ENCODE peak calls at places on chromosomes 6 and 20, in ten cellular contexts. X is sigmoid colon, C is stomach, H is thyroid gland, J is HCT116, L is breast epithelium, P is H1, T is A549, N is IMR-90, A is adrenal gland. Q is an unnamed sample. For H3K4me1, the result is how much of the 10 kb centered on the place peaks cover.

GRCh38 chr6:170221753-170222400 is 69.0 kb downstream of the DLL1 start:
- DNase-seq in X (peak), C (peak), H (no peak), J (no peak), L (no peak), P (no peak), T (no peak), N (no peak), A (peak), Q (no peak)

GRCh38 chr6:163897030-163897429 is 482.5 kb downstream of the QKI start:
- DNase-seq in X (no peak), C (no peak), H (no peak), J (no peak), L (no peak), P (no peak), T (no peak), N (peak), A (peak), Q (peak)

GRCh38 chr6:84623956-84624680 is 140.3 kb downstream of the TBX18 start:
- DNase-seq in X (no peak), C (no peak), H (no peak), J (no peak), L (no peak), P (no peak), T (no peak), N (peak), A (no peak), Q (no peak)

GRCh38 chr6:138824482-138825134 is 28.7 kb downstream of the ECT2L start:
- DNase-seq in X (no peak), C (no peak), H (no peak), J (no peak), L (no peak), P (no peak), T (no peak), N (peak), A (no peak), Q (no peak)

GRCh38 chr20:50245561-50246366 is 55.1 kb downstream of the CEBPB start:
- DNase-seq in X (no peak), C (no peak), H (peak), J (peak), L (peak), P (no peak), T (no peak), N (peak), A (no peak), Q (no peak)

GRCh38 chr6:168129292-168130167 is 50.5 kb upstream of the FRMD1 start:
- DNase-seq in X (peak), C (no peak), H (no peak), J (no peak), L (peak), P (no peak), T (no peak), N (no peak), A (no peak), Q (no peak)

GRCh38 chr6:167093406-167093921 is 29.4 kb upstream of the CCR6 start:
- DNase-seq in X (no peak), C (no peak), H (no peak), J (no peak), L (no peak), P (no peak), T (no peak), N (no peak), A (no peak), Q (no peak)

GRCh38 chr6:116446399-116446798 is 14.8 kb upstream of the CALHM6 start:
- DNase-seq in X (no peak), C (no peak), H (no peak), J (no peak), L (no peak), P (no peak), T (no peak), N (no peak), A (no peak), Q (no peak)

GRCh38 chr6:85111481-85112001 is 338.3 kb upstream of the NT5E start:
- DNase-seq in X (no peak), C (no peak), H (no peak), J (no peak), L (no peak), P (no peak), T (no peak), N (no peak), A (no peak), Q (no peak)

GRCh38 chr6:128574413-128574812 is 54.0 kb upstream of the PTPRK start:
- DNase-seq in X (no peak), C (no peak), H (no peak), J (no peak), L (no peak), P (no peak), T (no peak), N (no peak), A (no peak), Q (no peak)

GRCh38 chr6:44000164-44000842 is 126.9 kb downstream of the MRPL14 start:
- DNase-seq in X (no peak), C (no peak), H (no peak), J (peak), L (no peak), P (no peak), T (no peak), N (peak), A (no peak), Q (no peak)

GRCh38 chr6:36829919-36830544 is 9.2 kb downstream of the CPNE5 start:
- DNase-seq in X (peak), C (peak), H (peak), J (no peak), L (peak), P (no peak), T (no peak), N (peak), A (peak), Q (peak)

GRCh38 chr6:149332602-149333311 is 15.2 kb downstream of the TAB2 start:
- DNase-seq in X (no peak), C (no peak), H (no peak), J (no peak), L (no peak), P (no peak), T (no peak), N (no peak), A (no peak), Q (no peak)

GRCh38 chr6:79188885-79189505 is 45.5 kb downstream of the HMGN3 start:
- DNase-seq in X (no peak), C (no peak), H (peak), J (no peak), L (peak), P (no peak), T (no peak), N (no peak), A (no peak), Q (no peak)

GRCh38 chr6:5208491-5208890 is 52.3 kb downstream of the LYRM4 start:
- DNase-seq in X (no peak), C (no peak), H (no peak), J (no peak), L (no peak), P (no peak), T (no peak), N (peak), A (no peak), Q (no peak)

GRCh38 chr20:56247954-56248782 is at the start of gene MC3R:
- DNase-seq in X (no peak), C (peak), H (peak), J (peak), L (peak), P (peak), T (peak), N (peak), A (peak), Q (no peak)

GRCh38 chr6:27260339-27260738 is 12.8 kb downstream of the PRSS16 start:
- DNase-seq in X (no peak), C (no peak), H (no peak), J (no peak), L (no peak), P (no peak), T (no peak), N (no peak), A (no peak), Q (no peak)

GRCh38 chr6:2871102-2871501 is 29.4 kb upstream of the SERPINB1 start:
- DNase-seq in X (no peak), C (no peak), H (no peak), J (no peak), L (no peak), P (no peak), T (no peak), N (no peak), A (no peak), Q (no peak)

GRCh38 chr6:22614541-22614940 is 45.2 kb downstream of the HDGFL1 start:
- DNase-seq in X (no peak), C (no peak), H (no peak), J (no peak), L (no peak), P (no peak), T (no peak), N (peak), A (no peak), Q (no peak)

GRCh38 chr6:42029881-42030280 is 20.4 kb upstream of the TAF8 start:
- DNase-seq in X (no peak), C (no peak), H (no peak), J (no peak), L (no peak), P (no peak), T (no peak), N (no peak), A (no peak), Q (no peak)

GRCh38 chr6:158086706-158087518 is 81.2 kb downstream of the SERAC1 start:
- DNase-seq in X (peak), C (no peak), H (peak), J (no peak), L (no peak), P (no peak), T (no peak), N (no peak), A (peak), Q (no peak)

GRCh38 chr6:87436435-87436834 is 28.7 kb downstream of the CFAP206 start:
- DNase-seq in X (no peak), C (peak), H (peak), J (peak), L (no peak), P (peak), T (peak), N (peak), A (peak), Q (no peak)

GRCh38 chr6:126228001-126228791 is 111.7 kb upstream of the CENPW start:
- DNase-seq in X (no peak), C (no peak), H (no peak), J (no peak), L (no peak), P (no peak), T (no peak), N (no peak), A (no peak), Q (no peak)

GRCh38 chr6:138588805-138589434 is 89.6 kb upstream of the NHSL1 start:
- DNase-seq in X (peak), C (peak), H (peak), J (peak), L (peak), P (no peak), T (peak), N (peak), A (peak), Q (peak)

GRCh38 chr6:168181316-168181715 is 102.3 kb upstream of the FRMD1 start:
- DNase-seq in X (peak), C (no peak), H (no peak), J (no peak), L (peak), P (no peak), T (no peak), N (no peak), A (no peak), Q (no peak)

GRCh38 chr6:113362542-113363430 is 494.4 kb upstream of the MARCKS start:
- DNase-seq in X (no peak), C (no peak), H (no peak), J (no peak), L (no peak), P (no peak), T (no peak), N (peak), A (no peak), Q (no peak)

GRCh38 chr20:17969884-17970409 is 1.1 kb downstream of the MGME1 start:
- DNase-seq in X (no peak), C (no peak), H (peak), J (no peak), L (peak), P (no peak), T (peak), N (peak), A (no peak), Q (no peak)

GRCh38 chr20:53582574-53583351 is 10.9 kb downstream of the ZNF217 start:
- DNase-seq in X (peak), C (peak), H (peak), J (no peak), L (no peak), P (no peak), T (peak), N (peak), A (no peak), Q (peak)

GRCh38 chr20:23235173-23236027 is 115.2 kb upstream of the NXT1 start:
- DNase-seq in X (no peak), C (peak), H (peak), J (peak), L (no peak), P (peak), T (peak), N (peak), A (peak), Q (peak)

GRCh38 chr20:49825521-49826033 is 12.9 kb downstream of the SLC9A8 start:
- DNase-seq in X (no peak), C (no peak), H (peak), J (no peak), L (no peak), P (no peak), T (no peak), N (no peak), A (no peak), Q (peak)

GRCh38 chr6:121896771-121897170 is 461.3 kb downstream of the GJA1 start:
- DNase-seq in X (no peak), C (no peak), H (no peak), J (no peak), L (no peak), P (no peak), T (no peak), N (peak), A (no peak), Q (no peak)

GRCh38 chr20:2692886-2693285 is 306 bp downstream of the EBF4 start:
- DNase-seq in X (peak), C (peak), H (peak), J (no peak), L (no peak), P (no peak), T (peak), N (no peak), A (no peak), Q (no peak)

GRCh38 chr6:146879406-146880117 is 280.8 kb downstream of the ADGB start:
- DNase-seq in X (no peak), C (no peak), H (no peak), J (no peak), L (no peak), P (no peak), T (no peak), N (no peak), A (no peak), Q (no peak)

GRCh38 chr20:45097485-45098095 is 3.3 kb downstream of the KCNS1 start:
- DNase-seq in X (no peak), C (no peak), H (peak), J (no peak), L (no peak), P (no peak), T (no peak), N (no peak), A (no peak), Q (no peak)

GRCh38 chr20:35661908-35662307 is 2.8 kb downstream of the CPNE1 start:
- DNase-seq in X (no peak), C (no peak), H (no peak), J (no peak), L (no peak), P (no peak), T (no peak), N (no peak), A (no peak), Q (no peak)

GRCh38 chr20:35662541-35662940 is 2.2 kb downstream of the CPNE1 start:
- DNase-seq in X (no peak), C (no peak), H (no peak), J (no peak), L (no peak), P (no peak), T (no peak), N (no peak), A (no peak), Q (no peak)

GRCh38 chr20:35661013-35661412 is 3.7 kb downstream of the CPNE1 start:
- DNase-seq in X (no peak), C (no peak), H (no peak), J (peak), L (no peak), P (no peak), T (no peak), N (no peak), A (no peak), Q (no peak)

GRCh38 chr20:35657271-35657670 is 7.4 kb downstream of the CPNE1 start:
- DNase-seq in X (no peak), C (no peak), H (no peak), J (no peak), L (no peak), P (no peak), T (no peak), N (peak), A (no peak), Q (no peak)

DNA sequence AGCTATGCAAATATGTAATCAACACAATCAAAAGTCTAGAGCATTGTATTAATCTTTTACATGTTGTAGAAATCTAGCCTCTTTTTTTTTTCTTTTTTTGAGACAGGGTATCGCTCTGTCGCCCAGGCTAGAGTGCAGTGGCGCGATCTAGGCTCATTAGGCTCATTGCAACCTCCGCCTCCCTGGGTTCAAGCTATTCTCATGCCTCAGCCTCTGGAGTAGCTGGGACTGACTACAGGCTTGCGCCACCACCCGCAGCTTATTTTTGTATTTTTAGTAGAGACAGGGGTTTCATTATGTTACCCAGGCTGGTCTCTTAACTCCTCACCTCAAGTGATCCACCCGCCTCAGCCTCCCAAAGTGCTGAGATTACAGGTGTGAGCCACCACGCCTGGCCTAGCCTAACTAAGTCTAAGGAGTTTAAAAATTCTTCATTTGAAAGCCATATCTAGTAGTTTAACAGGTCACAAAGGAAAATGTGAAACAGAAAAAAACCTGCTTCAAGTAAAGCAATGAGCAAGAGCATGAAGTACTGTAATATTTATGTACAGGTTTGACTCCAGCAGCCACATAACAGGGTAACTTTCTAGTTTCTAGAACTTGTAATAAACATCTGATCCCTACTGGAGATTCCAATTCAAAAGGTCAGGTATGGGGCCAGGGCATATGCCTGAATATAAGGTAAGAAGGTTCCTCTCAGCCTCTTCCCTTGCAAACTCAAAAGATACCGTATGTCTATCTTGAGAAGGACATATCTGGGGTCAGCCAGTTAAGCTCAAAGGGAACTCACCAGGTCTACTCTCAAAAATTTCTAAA is 4.4 kb downstream of the CPNE1 start:
- DNase-seq in X (no peak), C (no peak), H (no peak), J (no peak), L (no peak), P (no peak), T (no peak), N (no peak), A (no peak), Q (no peak)
- H3K4me1 ChIP-seq in X (half or more), C (half or more), H (under half), J (under half), L (under half), P (under half), T (under half), N (under half), A (under half), Q (half or more)

DNA sequence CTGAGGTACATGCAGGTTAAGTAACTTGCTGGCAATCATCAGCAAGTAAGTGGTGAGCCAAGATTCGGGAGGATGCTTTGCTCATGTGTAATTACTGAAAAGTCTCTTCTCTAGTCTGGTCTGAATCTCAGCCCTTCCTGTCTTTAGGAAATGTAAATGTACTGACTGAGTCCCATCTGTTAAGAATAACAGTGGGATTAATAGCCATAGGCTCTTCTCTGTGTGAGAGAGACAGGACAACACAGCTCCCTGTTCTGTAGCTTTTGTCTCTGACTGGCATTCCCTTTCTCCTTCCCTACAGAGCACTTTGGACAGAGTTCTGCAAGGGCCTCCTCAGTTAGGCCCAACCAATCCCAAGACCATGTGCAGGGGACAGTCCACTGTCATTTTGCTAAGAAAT is 131.3 kb upstream of the OGFRL1 start:
- DNase-seq in X (no peak), C (no peak), H (no peak), J (no peak), L (no peak), P (no peak), T (no peak), N (no peak), A (no peak), Q (no peak)
- TF ChIP-seq POLR2A in X (no peak), C (no peak), H (no peak), J (no peak), L (no peak), P (no peak), T (no peak), N (no peak), A (no peak), Q (no peak)

GRCh38 chr6:71412559-71412958 is 123.9 kb downstream of the OGFRL1 start:
- DNase-seq in X (no peak), C (no peak), H (peak), J (no peak), L (no peak), P (no peak), T (no peak), N (peak), A (no peak), Q (peak)
- H3K4me1 ChIP-seq in X (half or more), C (half or more), H (half or more), J (under half), L (under half), P (under half), T (half or more), N (under half), A (under half), Q (half or more)

DNA sequence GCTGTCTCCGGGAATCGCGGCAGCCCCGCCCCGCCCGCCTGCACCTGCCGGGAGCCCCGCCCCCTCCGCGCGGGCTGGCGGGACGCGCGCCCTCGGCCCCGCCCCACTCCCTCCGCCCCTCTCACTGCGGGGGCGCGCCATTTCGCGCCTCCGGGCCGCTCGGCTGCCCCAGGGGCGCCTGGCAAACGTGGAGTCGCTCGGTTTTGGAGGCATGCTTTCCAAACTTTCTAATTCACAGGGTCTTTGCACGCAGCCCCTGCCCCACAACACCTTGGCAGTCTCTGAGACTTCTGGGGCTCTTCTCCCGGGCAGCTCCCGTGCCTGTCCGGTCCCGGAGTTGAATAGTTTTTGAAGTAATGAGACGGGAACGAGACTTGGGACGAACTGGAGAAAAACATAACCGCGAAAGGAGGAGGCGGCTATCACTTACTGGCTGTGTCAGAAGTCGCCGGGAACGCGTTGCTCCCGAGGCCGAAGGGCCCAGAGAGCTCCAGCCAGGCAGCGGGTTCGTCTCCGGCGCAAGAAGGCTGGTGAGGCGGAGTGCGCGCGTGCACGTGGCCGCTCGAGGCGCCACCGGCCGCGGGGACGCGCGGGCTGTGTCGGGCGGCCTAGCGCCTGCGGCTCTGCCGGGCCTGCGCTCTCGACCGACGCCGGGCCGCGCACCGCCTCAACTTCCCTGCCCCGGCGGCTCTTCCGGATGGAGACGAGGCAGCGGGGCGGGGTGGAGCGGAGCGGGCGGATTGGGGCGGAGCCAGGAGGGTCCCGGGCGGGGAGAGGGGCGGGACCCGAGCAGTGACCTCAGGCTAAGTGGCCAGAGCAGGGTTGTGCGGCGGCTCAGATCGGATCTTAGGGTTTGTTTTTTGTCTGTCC is at the start of gene MCM9:
- DNase-seq in X (peak), C (peak), H (peak), J (peak), L (peak), P (peak), T (peak), N (peak), A (peak), Q (peak)
- TF ChIP-seq POLR2A in X (no peak), C (no peak), H (peak), J (peak), L (no peak), P (peak), T (peak), N (peak), A (peak), Q (peak)

Q was measured in gastrocnemius medialis.